ENCODE peak calls at places on chromosomes 11 and 22, in ten cellular contexts. J is CD8-positive, alpha-beta T cell; B is cardiac muscle cell; G is IMR-90; A is suprapubic skin; W is testis; Z is body of pancreas; M is fibroblast of lung; H is right atrium auricular region; X is CD4-positive, CD25-positive, alpha-beta regulatory T cell. L is an unnamed sample.

GRCh38 chr11:126132319-126132718 is 69.7 kb upstream of the CDON start:
- DNase-seq in X (no peak), G (no peak), Z (peak; percentile 54), J (no peak), W (peak; percentile 68), A (no peak), H (no peak), M (no peak), B (no peak), L (no peak)

GRCh38 chr11:18594999-18595749 is 4.4 kb upstream of the MISFA start:
- DNase-seq in A (no peak), G (peak; percentile 88), Z (no peak), M (peak; percentile 76), H (no peak), B (no peak), W (no peak), X (no peak), J (no peak), L (no peak)

GRCh38 chr11:34790620-34791019 is 125.6 kb downstream of the APIP start:
- DNase-seq in X (no peak), A (no peak), Z (no peak), M (no peak), G (no peak), W (no peak), H (no peak), B (no peak), J (no peak), L (no peak)

GRCh38 chr22:40029189-40029890 is 34.6 kb downstream of the FAM83F start:
- DNase-seq in B (no peak), A (no peak), X (no peak), G (no peak), W (no peak), H (no peak), M (no peak), Z (no peak), J (no peak), L (no peak)

GRCh38 chr11:75277211-75277805 is 36.7 kb downstream of the TPBGL start:
- DNase-seq in Z (peak; percentile 3), W (no peak), B (no peak), A (no peak), X (no peak), H (no peak), G (no peak), M (no peak), J (no peak), L (no peak)

GRCh38 chr11:34454308-34455032 is 15.7 kb downstream of the CAT start:
- DNase-seq in G (no peak), B (no peak), Z (no peak), M (no peak), X (no peak), W (peak; percentile 44), J (no peak), H (no peak), A (no peak), L (no peak)

GRCh38 chr22:49403102-49403501 is 424.6 kb downstream of the BRD1 start:
- DNase-seq in G (no peak), A (peak; percentile 19), H (peak; percentile 18), J (no peak), M (no peak), W (peak; percentile 6), Z (no peak), B (no peak), X (no peak), L (no peak)

GRCh38 chr11:33479216-33479615 is 221.4 kb downstream of the C11orf91 start:
- DNase-seq in M (no peak), J (no peak), H (no peak), A (no peak), W (no peak), B (no peak), X (no peak), G (no peak), Z (no peak), L (no peak)

GRCh38 chr22:22079404-22080148 is 97.0 kb upstream of the TOP3B start:
- DNase-seq in X (no peak), H (peak; percentile 43), J (no peak), M (no peak), W (no peak), Z (no peak), A (no peak), B (no peak), G (no peak), L (no peak)

GRCh38 chr11:83599066-83599465 is 312.9 kb upstream of the CCDC90B start:
- DNase-seq in W (no peak), X (no peak), G (no peak), H (no peak), A (no peak), B (no peak), J (no peak), Z (no peak), M (no peak), L (no peak)

GRCh38 chr11:88292156-88292844 is 45.2 kb downstream of the CTSC start:
- DNase-seq in W (peak; percentile 76), M (peak; percentile 22), A (no peak), G (peak; percentile 22), H (no peak), B (peak; percentile 38), X (no peak), J (no peak), Z (peak; percentile 63), L (no peak)

GRCh38 chr11:133836076-133836548 is 9.2 kb downstream of the SPATA19 start:
- DNase-seq in J (no peak), X (no peak), A (no peak), M (no peak), H (no peak), B (no peak), G (no peak), W (no peak), Z (no peak), L (no peak)

GRCh38 chr11:12587333-12587997 is 86.8 kb upstream of the TEAD1 start:
- DNase-seq in J (no peak), H (no peak), A (no peak), M (peak; percentile 39), G (peak; percentile 71), Z (no peak), X (no peak), W (no peak), B (peak; percentile 33), L (no peak)

GRCh38 chr22:24120029-24120428 is 61.3 kb upstream of the SUSD2 start:
- DNase-seq in J (no peak), G (no peak), Z (no peak), B (no peak), H (no peak), M (peak; percentile 28), W (no peak), A (no peak), X (no peak), L (no peak)

GRCh38 chr11:2590131-2590950 is 109.5 kb downstream of the KCNQ1OT1 start:
- DNase-seq in H (no peak), G (no peak), J (peak; percentile 7), X (no peak), W (no peak), A (no peak), Z (no peak), M (no peak), B (no peak), L (no peak)

GRCh38 chr11:93489841-93490240 is 53.4 kb downstream of the SMCO4 start:
- DNase-seq in J (no peak), A (no peak), W (no peak), G (no peak), B (no peak), H (no peak), M (no peak), Z (no peak), X (no peak), L (no peak)

GRCh38 chr11:12008790-12009616 is 577 bp upstream of the DKK3 start:
- DNase-seq in H (no peak), M (peak; percentile 45), X (no peak), A (no peak), Z (no peak), W (peak; percentile 80), G (peak; percentile 46), J (no peak), B (peak; percentile 71), L (no peak)

GRCh38 chr11:57309106-57310059 is 15.4 kb downstream of the TNKS1BP1 start:
- DNase-seq in B (no peak), Z (no peak), J (no peak), M (no peak), H (no peak), A (peak; percentile 63), X (no peak), W (no peak), G (no peak), L (no peak)
- H3K27ac ChIP-seq in B (no peak overlapping the region), Z (peak overlapping the region; percentile 97), J (no peak overlapping the region), M (peak overlapping the region; percentile 83), H (peak overlapping the region; percentile 84), A (peak overlapping the region; percentile 93), X (no peak overlapping the region), W (peak overlapping the region; percentile 85), G (peak overlapping the region; percentile 9), L (peak overlapping the region; percentile 85)

GRCh38 chr11:60150279-60150678 is 32.6 kb downstream of the MS4A6A start:
- DNase-seq in J (no peak), W (no peak), Z (no peak), X (no peak), G (no peak), H (no peak), B (no peak), M (no peak), A (no peak), L (no peak)
- H3K4me1 ChIP-seq in J (no peaks in the 10 kb centered on the region), W (no peaks in the 10 kb centered on the region), Z (no peaks in the 10 kb centered on the region), X (no peaks in the 10 kb centered on the region), G (no peaks in the 10 kb centered on the region), H (no peaks in the 10 kb centered on the region), B (no peaks in the 10 kb centered on the region), M (no peaks in the 10 kb centered on the region), A (no peaks in the 10 kb centered on the region), L (no peaks in the 10 kb centered on the region)

GRCh38 chr22:31629741-31630184 is 32.3 kb downstream of the PISD start:
- DNase-seq in J (no peak), X (no peak), M (no peak), G (no peak), Z (no peak), H (no peak), B (no peak), W (no peak), A (no peak), L (no peak)

GRCh38 chr22:31630331-31631329 is 31.4 kb downstream of the PISD start:
- DNase-seq in G (peak; percentile 74), X (peak; percentile 89), Z (peak; percentile 74), J (peak; percentile 85), B (peak; percentile 92), H (peak; percentile 91), W (peak; percentile 94), A (peak; percentile 87), M (peak; percentile 72), L (peak; percentile 75)

GRCh38 chr22:31628362-31628761 is 33.7 kb downstream of the PISD start:
- DNase-seq in B (no peak), A (no peak), J (no peak), X (no peak), Z (no peak), M (no peak), G (no peak), H (no peak), W (no peak), L (no peak)

GRCh38 chr22:31627223-31627731 is 34.7 kb downstream of the PISD start:
- DNase-seq in G (no peak), B (no peak), A (no peak), X (no peak), W (peak; percentile 50), M (no peak), Z (no peak), J (no peak), H (no peak), L (no peak)

GRCh38 chr22:31628969-31629723 is 32.9 kb downstream of the PISD start:
- DNase-seq in H (no peak), Z (no peak), W (no peak), J (no peak), B (no peak), A (no peak), M (no peak), X (no peak), G (no peak), L (no peak)
- H3K4me3 ChIP-seq in H (peak overlapping the region; percentile 85), Z (no peak overlapping the region), W (peak overlapping the region; percentile 81), J (peak overlapping the region; percentile 79), B (no peak overlapping the region), A (peak overlapping the region; percentile 66), M (peak overlapping the region; percentile 83), X (no peak overlapping the region), G (peak overlapping the region; percentile 69), L (peak overlapping the region; percentile 75)

GRCh38 chr11:7977251-7977917 is 9.8 kb upstream of the EIF3F start:
- DNase-seq in A (no peak), H (no peak), W (no peak), J (no peak), G (peak; percentile 97), Z (no peak), M (peak; percentile 94), X (no peak), B (peak; percentile 73), L (no peak)
- H3K27ac ChIP-seq in A (no peak overlapping the region), H (no peak overlapping the region), W (no peak overlapping the region), J (no peak overlapping the region), G (peak overlapping the region; percentile 98), Z (no peak overlapping the region), M (peak overlapping the region; percentile 65), X (no peak overlapping the region), B (no peak overlapping the region), L (no peak overlapping the region)